ENCODE peak calls at places on chromosome 14, in six cellular contexts. D is CD8-positive, alpha-beta memory T cell; I is adrenal gland; A is HepG2; Z is Karpas-422; W is brain microvascular endothelial cell. C is an unnamed sample.

GRCh38 chr14:31206536-31207286 is 882 bp downstream of the HECTD1 start:
- DNase-seq in I (peak; percentile 45), Z (peak; percentile 83), D (peak; percentile 66), A (peak; percentile 50), W (peak; percentile 1), C (no peak)

GRCh38 chr14:76902591-76902990 is 76.4 kb downstream of the LRRC74A start:
- DNase-seq in D (no peak), W (no peak), Z (no peak), A (no peak), I (no peak), C (no peak)

GRCh38 chr14:68124885-68125731 is 305.5 kb downstream of the RAD51B start:
- DNase-seq in A (peak; percentile 20), D (no peak), I (no peak), Z (no peak), W (peak; percentile 74), C (no peak)

GRCh38 chr14:72755766-72756165 is 138.1 kb downstream of the DPF3 start:
- DNase-seq in Z (no peak), W (no peak), D (no peak), A (no peak), I (no peak), C (no peak)

GRCh38 chr14:54275997-54276396 is 120.8 kb upstream of the CDKN3 start:
- DNase-seq in Z (no peak), D (no peak), W (no peak), A (no peak), I (no peak), C (no peak)

GRCh38 chr14:50082784-50083466 is 33.4 kb downstream of the VCPKMT start:
- DNase-seq in I (no peak), W (peak; percentile 7), A (no peak), Z (no peak), D (peak; percentile 93), C (no peak)

GRCh38 chr14:67733609-67734008 is 31.9 kb downstream of the RDH12 start:
- DNase-seq in I (no peak), Z (no peak), D (no peak), A (no peak), W (peak; percentile 13), C (no peak)

GRCh38 chr14:96762650-96763049 is 34.5 kb upstream of the VRK1 start:
- DNase-seq in A (peak; percentile 67), W (peak; percentile 64), I (no peak), D (no peak), Z (peak; percentile 94), C (no peak)

GRCh38 chr14:60862283-60862682 is 118.6 kb downstream of the TRMT5 start:
- DNase-seq in I (no peak), W (no peak), Z (peak; percentile 86), A (no peak), D (no peak), C (peak; percentile 12)

GRCh38 chr14:51019089-51019488 is 74.8 kb upstream of the PYGL start:
- DNase-seq in Z (no peak), I (no peak), D (no peak), A (no peak), W (no peak), C (no peak)

GRCh38 chr14:91335191-91336092 is 82.2 kb downstream of the CCDC88C start:
- DNase-seq in W (no peak), D (no peak), A (no peak), I (no peak), Z (no peak), C (no peak)

GRCh38 chr14:63492391-63492790 is 50.8 kb downstream of the PPP2R5E start:
- DNase-seq in D (no peak), I (no peak), Z (no peak), A (no peak), W (peak; percentile 66), C (peak; percentile 81)

GRCh38 chr14:76968621-76969063 is 59.9 kb downstream of the IRF2BPL start:
- DNase-seq in Z (no peak), I (no peak), W (no peak), A (peak; percentile 92), D (no peak), C (no peak)

GRCh38 chr14:32417956-32418552 is 89.0 kb downstream of the AKAP6 start:
- DNase-seq in D (no peak), W (peak; percentile 69), A (no peak), Z (no peak), I (peak; percentile 53), C (no peak)

GRCh38 chr14:88463318-88463717 is 77.9 kb downstream of the SPATA7 start:
- DNase-seq in A (peak; percentile 53), D (no peak), I (no peak), Z (peak; percentile 80), W (no peak), C (no peak)

GRCh38 chr14:36646664-36647416 is 14.8 kb upstream of the PAX9 start:
- DNase-seq in W (no peak), I (no peak), Z (no peak), A (no peak), D (no peak), C (no peak)

GRCh38 chr14:76937181-76938091 is 91.1 kb downstream of the IRF2BPL start:
- DNase-seq in D (no peak), W (peak; percentile 89), Z (no peak), I (no peak), A (no peak), C (no peak)

GRCh38 chr14:86961106-86961716 is 1031.8 kb downstream of the GALC start:
- DNase-seq in W (no peak), Z (peak; percentile 86), D (no peak), I (no peak), A (peak; percentile 9), C (no peak)

GRCh38 chr14:50452979-50453705 is 56.5 kb upstream of the CDKL1 start:
- DNase-seq in I (no peak), W (peak; percentile 53), A (no peak), Z (no peak), D (no peak), C (peak; percentile 16)

GRCh38 chr14:34324363-34324795 is 137.7 kb downstream of the SPTSSA start:
- DNase-seq in Z (peak; percentile 88), A (peak; percentile 71), D (no peak), W (peak; percentile 31), I (no peak), C (no peak)

GRCh38 chr14:77041837-77042557 is 13.5 kb upstream of the IRF2BPL start:
- DNase-seq in A (no peak), W (peak; percentile 87), D (no peak), I (peak; percentile 65), Z (no peak), C (peak; percentile 82)

GRCh38 chr14:100149789-100150611 is 9.4 kb downstream of the DEGS2 start:
- DNase-seq in A (no peak), Z (no peak), I (no peak), D (no peak), W (no peak), C (no peak)

GRCh38 chr14:59919582-59920377 is at the start of gene LRRC9:
- DNase-seq in I (peak; percentile 42), W (no peak), Z (peak; percentile 61), A (peak; percentile 93), D (peak; percentile 57), C (no peak)

GRCh38 chr14:106556665-106557289 is 1030.4 kb downstream of the TMEM121 start:
- DNase-seq in Z (peak; percentile 91), A (peak; percentile 27), D (peak; percentile 76), W (no peak), I (peak; percentile 28), C (no peak)

GRCh38 chr14:77204457-77204796 is 22.8 kb downstream of the TMEM63C start:
- DNase-seq in A (no peak), W (no peak), Z (no peak), I (no peak), D (no peak), C (no peak)

GRCh38 chr14:60646202-60646886 is 2.9 kb downstream of the SIX1 start:
- DNase-seq in D (no peak), Z (no peak), W (no peak), I (no peak), A (no peak), C (no peak)

GRCh38 chr14:51996148-51996746 is 6.9 kb downstream of the RTRAF start:
- DNase-seq in Z (peak; percentile 77), D (no peak), W (peak; percentile 40), I (no peak), A (no peak), C (no peak)

GRCh38 chr14:68417007-68417659 is 375.7 kb downstream of the ZFP36L1 start:
- DNase-seq in D (no peak), Z (no peak), I (no peak), A (no peak), W (no peak), C (no peak)

GRCh38 chr14:53793790-53794560 is 162.7 kb downstream of the BMP4 start:
- DNase-seq in D (no peak), A (peak; percentile 40), W (no peak), Z (no peak), I (no peak), C (no peak)

GRCh38 chr14:29528889-29529288 is 398.8 kb downstream of the PRKD1 start:
- DNase-seq in D (no peak), A (no peak), W (no peak), I (no peak), Z (no peak), C (no peak)

DNA sequence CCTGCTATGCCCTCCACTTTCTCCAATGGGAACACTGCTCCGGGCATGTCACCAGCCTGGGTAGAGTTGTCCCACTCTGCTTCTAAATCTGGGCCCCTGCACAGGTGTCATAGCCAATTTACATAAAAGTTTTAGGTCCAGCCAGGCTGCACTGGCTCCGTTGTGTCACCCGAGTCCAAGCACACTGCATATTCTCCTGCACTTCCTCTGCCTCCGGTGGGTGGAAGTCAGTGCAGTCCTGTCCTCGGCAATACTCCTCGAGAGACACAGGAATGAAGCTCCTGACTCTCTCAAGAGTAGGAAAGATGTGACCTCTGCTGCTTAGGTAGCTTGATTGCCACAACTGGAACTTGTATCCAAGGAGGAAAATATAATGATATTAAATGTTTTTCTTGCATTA is 15.2 kb downstream of the SLC8A3 start:
- DNase-seq in A (no peak), W (no peak), Z (no peak), I (no peak), D (no peak), C (no peak)
- H3K4me3 ChIP-seq in A (no peak overlapping the region), W (no peak overlapping the region), Z (no peak overlapping the region), I (no peak overlapping the region), D (no peak overlapping the region), C (no peak overlapping the region)

GRCh38 chr14:90061849-90062794 is at the start of gene KCNK13:
- DNase-seq in I (peak; percentile 15), A (no peak), D (no peak), W (no peak), Z (no peak), C (no peak)
- H3K27me3 ChIP-seq in I (peaks cover 25% of the 10 kb centered on the region), A (peaks cover 3% of the 10 kb centered on the region), D (peaks cover 9% of the 10 kb centered on the region), W (peaks cover 34% of the 10 kb centered on the region), Z (no peaks in the 10 kb centered on the region), C (peaks cover 33% of the 10 kb centered on the region)

GRCh38 chr14:95544588-95544987 is 9.7 kb downstream of the GLRX5 start:
- DNase-seq in A (no peak), W (peak; percentile 63), Z (no peak), I (no peak), D (no peak), C (no peak)
- H3K4me3 ChIP-seq in A (no peak overlapping the region), W (no peak overlapping the region), Z (no peak overlapping the region), I (no peak overlapping the region), D (no peak overlapping the region), C (no peak overlapping the region)

DNA sequence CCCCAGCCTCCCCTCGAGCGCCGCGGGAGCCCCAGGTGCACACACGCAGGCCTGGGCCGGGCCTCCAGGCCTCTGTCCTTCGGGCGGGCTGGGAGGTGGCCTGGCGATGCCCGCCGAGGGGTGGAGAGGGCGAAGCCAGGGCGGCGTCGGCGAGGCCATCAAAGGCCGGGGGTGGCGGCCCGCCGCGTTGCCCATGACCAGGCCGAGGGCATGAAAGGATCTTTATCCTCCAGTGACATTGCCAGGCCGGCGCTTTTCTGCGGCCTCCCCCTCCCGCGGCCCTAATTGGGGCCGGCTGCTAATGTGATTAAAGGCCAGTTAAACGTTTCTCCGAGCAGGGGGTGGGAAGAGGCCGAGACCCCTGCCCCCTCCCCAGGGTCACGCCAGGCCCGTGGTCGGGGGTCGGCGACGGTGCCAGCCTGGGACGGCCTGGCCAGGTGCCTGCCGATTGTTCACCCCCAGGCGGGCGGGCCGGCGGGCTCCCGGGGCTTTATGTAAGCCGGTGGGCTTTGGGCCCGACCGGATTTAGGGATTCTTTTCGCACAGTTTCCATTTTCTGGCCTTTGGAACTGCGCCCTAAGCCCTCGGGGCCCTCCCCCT is 103.3 kb upstream of the DIO3 start:
- DNase-seq in A (no peak), I (no peak), W (no peak), Z (no peak), D (no peak), C (no peak)
- H3K27me3 ChIP-seq in A (peaks cover under 1% of the 10 kb centered on the region), I (peaks cover 54% of the 10 kb centered on the region), W (peaks cover 45% of the 10 kb centered on the region), Z (no peaks in the 10 kb centered on the region), D (peaks cover 11% of the 10 kb centered on the region), C (peaks cover 5% of the 10 kb centered on the region)